ENCODE peak calls at places on chromosomes 6 and 20, in five cellular contexts. One of them, this sample, is unnamed.

GRCh38 chr6:149887343-149887742 is 10.6 kb downstream of the RAET1E start:
- DNase-seq in kidney: no peak
- DNase-seq in neural progenitor cell: no peak
- DNase-seq in fibroblast of lung: peak
- DNase-seq in AG04449: no peak
- DNase-seq in this sample: no peak

GRCh38 chr20:43727980-43728590 is 1.3 kb upstream of the GTSF1L start:
- DNase-seq in kidney: no peak
- DNase-seq in fibroblast of lung: no peak
- DNase-seq in AG04449: no peak
- DNase-seq in neural progenitor cell: no peak
- DNase-seq in this sample: no peak

GRCh38 chr6:1856381-1856780 is 246.7 kb downstream of the FOXC1 start:
- DNase-seq in kidney: peak
- DNase-seq in fibroblast of lung: peak
- DNase-seq in AG04449: peak
- DNase-seq in neural progenitor cell: no peak
- DNase-seq in this sample: peak

GRCh38 chr6:139068846-139069245 is 40.3 kb downstream of the ABRACL start:
- DNase-seq in neural progenitor cell: no peak
- DNase-seq in AG04449: no peak
- DNase-seq in fibroblast of lung: no peak
- DNase-seq in kidney: no peak
- DNase-seq in this sample: no peak

GRCh38 chr6:143570147-143570853 is 58.8 kb upstream of the FUCA2 start:
- DNase-seq in kidney: no peak
- DNase-seq in fibroblast of lung: no peak
- DNase-seq in AG04449: no peak
- DNase-seq in neural progenitor cell: peak
- DNase-seq in this sample: no peak

GRCh38 chr6:16623029-16623653 is 138.1 kb downstream of the ATXN1 start:
- DNase-seq in neural progenitor cell: no peak
- DNase-seq in AG04449: no peak
- DNase-seq in kidney: no peak
- DNase-seq in fibroblast of lung: peak
- DNase-seq in this sample: peak

GRCh38 chr20:19750207-19750606 is 7.9 kb upstream of the RIN2 start:
- DNase-seq in kidney: no peak
- DNase-seq in AG04449: no peak
- DNase-seq in neural progenitor cell: no peak
- DNase-seq in fibroblast of lung: no peak
- DNase-seq in this sample: no peak

GRCh38 chr6:30238178-30238795 is 25.1 kb upstream of the TRIM26 start:
- DNase-seq in fibroblast of lung: peak
- DNase-seq in neural progenitor cell: peak
- DNase-seq in AG04449: no peak
- DNase-seq in kidney: no peak
- DNase-seq in this sample: no peak

GRCh38 chr20:57881466-57882405 is 171.9 kb upstream of the PMEPA1 start:
- DNase-seq in AG04449: no peak
- DNase-seq in neural progenitor cell: no peak
- DNase-seq in kidney: no peak
- DNase-seq in fibroblast of lung: no peak
- DNase-seq in this sample: no peak

GRCh38 chr20:8431538-8432434 is 299.7 kb downstream of the PLCB1 start:
- DNase-seq in fibroblast of lung: no peak
- DNase-seq in kidney: peak
- DNase-seq in AG04449: no peak
- DNase-seq in neural progenitor cell: peak
- DNase-seq in this sample: no peak

GRCh38 chr6:73929421-73929820 is 233.4 kb downstream of the CD109 start:
- DNase-seq in neural progenitor cell: no peak
- DNase-seq in AG04449: no peak
- DNase-seq in kidney: no peak
- DNase-seq in fibroblast of lung: no peak
- DNase-seq in this sample: no peak

GRCh38 chr6:105896052-105896820 is 189.9 kb upstream of the PRDM1 start:
- DNase-seq in fibroblast of lung: peak
- DNase-seq in AG04449: no peak
- DNase-seq in kidney: no peak
- DNase-seq in neural progenitor cell: no peak
- DNase-seq in this sample: no peak

GRCh38 chr6:152636675-152637421 is at the start of gene SYNE1:
- DNase-seq in AG04449: no peak
- DNase-seq in fibroblast of lung: peak
- DNase-seq in kidney: peak
- DNase-seq in neural progenitor cell: peak
- DNase-seq in this sample: no peak

GRCh38 chr6:27687154-27688013 is 214.5 kb upstream of the ZNF184 start:
- DNase-seq in AG04449: no peak
- DNase-seq in fibroblast of lung: peak
- DNase-seq in neural progenitor cell: peak
- DNase-seq in kidney: peak
- DNase-seq in this sample: peak

GRCh38 chr20:53881362-53881761 is 189.0 kb downstream of the BCAS1 start:
- DNase-seq in fibroblast of lung: no peak
- DNase-seq in AG04449: no peak
- DNase-seq in kidney: no peak
- DNase-seq in neural progenitor cell: no peak
- DNase-seq in this sample: no peak

GRCh38 chr6:136411453-136412354 is 122.1 kb upstream of the BCLAF1 start:
- DNase-seq in AG04449: no peak
- DNase-seq in neural progenitor cell: no peak
- DNase-seq in fibroblast of lung: no peak
- DNase-seq in kidney: no peak
- DNase-seq in this sample: no peak

GRCh38 chr6:161889324-161889723 is 615.5 kb upstream of the AGPAT4 start:
- DNase-seq in neural progenitor cell: no peak
- DNase-seq in AG04449: no peak
- DNase-seq in kidney: no peak
- DNase-seq in fibroblast of lung: no peak
- DNase-seq in this sample: no peak

GRCh38 chr6:161890133-161890833 is 616.4 kb upstream of the AGPAT4 start:
- DNase-seq in neural progenitor cell: no peak
- DNase-seq in kidney: no peak
- DNase-seq in fibroblast of lung: peak
- DNase-seq in AG04449: no peak
- DNase-seq in this sample: no peak

GRCh38 chr6:161894436-161894835 is 620.6 kb upstream of the AGPAT4 start:
- DNase-seq in fibroblast of lung: no peak
- DNase-seq in AG04449: no peak
- DNase-seq in neural progenitor cell: no peak
- DNase-seq in kidney: no peak
- DNase-seq in this sample: no peak

GRCh38 chr6:161891542-161891941 is 617.7 kb upstream of the AGPAT4 start:
- DNase-seq in fibroblast of lung: peak
- DNase-seq in AG04449: no peak
- DNase-seq in neural progenitor cell: no peak
- DNase-seq in kidney: no peak
- DNase-seq in this sample: no peak

DNA sequence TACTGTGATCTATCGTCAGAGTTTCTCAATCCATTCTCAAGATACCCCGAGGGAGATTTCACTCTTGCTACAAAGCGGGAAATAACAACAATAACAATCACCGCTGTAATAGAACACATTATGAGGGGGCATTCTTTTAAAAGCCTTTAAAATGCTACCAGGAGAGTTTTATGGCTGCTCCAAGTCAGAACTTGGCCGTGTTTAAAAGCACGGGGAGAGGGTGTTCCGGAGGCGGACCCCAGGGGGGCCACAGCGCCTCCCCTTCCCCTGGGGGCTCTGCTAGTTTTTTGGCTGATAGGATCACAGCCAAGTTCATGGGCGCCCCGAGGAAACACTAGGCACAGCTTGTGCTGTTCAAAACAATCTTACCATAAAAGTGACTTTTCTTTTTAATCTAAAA is 617.1 kb upstream of the AGPAT4 start:
- DNase-seq in kidney: no peak
- DNase-seq in fibroblast of lung: no peak
- DNase-seq in neural progenitor cell: no peak
- DNase-seq in AG04449: no peak
- DNase-seq in this sample: no peak
- H3K4me3 ChIP-seq in kidney: no peak
- H3K4me3 ChIP-seq in fibroblast of lung: no peak
- H3K4me3 ChIP-seq in neural progenitor cell: no peak
- H3K4me3 ChIP-seq in AG04449: no peak
- H3K4me3 ChIP-seq in this sample: peak

DNA sequence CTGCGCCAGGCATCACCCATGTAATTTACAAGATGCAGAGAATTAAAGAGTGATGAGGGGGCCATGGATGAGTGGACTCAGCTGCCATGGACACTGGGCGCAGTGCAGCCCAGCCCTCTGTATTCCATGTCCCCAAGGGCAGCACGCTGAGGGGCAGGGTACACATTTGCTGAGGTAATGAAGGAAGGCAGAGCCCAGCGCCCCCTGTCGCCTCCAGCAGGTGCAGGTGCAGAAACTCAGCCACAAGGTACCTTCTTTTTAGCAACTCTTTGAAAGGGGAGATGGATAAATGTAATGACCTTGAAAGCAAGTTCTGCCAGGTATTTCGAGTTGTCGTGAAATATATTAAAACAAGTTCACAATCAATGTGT is 7.1 kb downstream of the CD93 start:
- DNase-seq in neural progenitor cell: peak
- DNase-seq in fibroblast of lung: no peak
- DNase-seq in AG04449: no peak
- DNase-seq in kidney: no peak
- DNase-seq in this sample: no peak
- TF ChIP-seq CTCF in neural progenitor cell: peak
- TF ChIP-seq CTCF in fibroblast of lung: no peak
- TF ChIP-seq CTCF in AG04449: no peak
- TF ChIP-seq CTCF in kidney: no peak
- TF ChIP-seq CTCF in this sample: peak

GRCh38 chr6:158610319-158610968 is 34.1 kb downstream of the DYNLT1 start:
- DNase-seq in kidney: no peak
- DNase-seq in neural progenitor cell: no peak
- DNase-seq in fibroblast of lung: no peak
- DNase-seq in AG04449: no peak
- DNase-seq in this sample: no peak
- H3K4me3 ChIP-seq in kidney: no peak
- H3K4me3 ChIP-seq in neural progenitor cell: no peak
- H3K4me3 ChIP-seq in fibroblast of lung: no peak
- H3K4me3 ChIP-seq in AG04449: no peak
- H3K4me3 ChIP-seq in this sample: no peak

GRCh38 chr6:42142118-42142835 is at the start of gene C6orf132:
- DNase-seq in neural progenitor cell: peak
- DNase-seq in kidney: peak
- DNase-seq in AG04449: no peak
- DNase-seq in fibroblast of lung: peak
- DNase-seq in this sample: no peak
- TF ChIP-seq CTCF in neural progenitor cell: peak
- TF ChIP-seq CTCF in kidney: no peak
- TF ChIP-seq CTCF in AG04449: no peak
- TF ChIP-seq CTCF in fibroblast of lung: no peak
- TF ChIP-seq CTCF in this sample: no peak

GRCh38 chr20:50618537-50618936 is 72.8 kb downstream of the RIPOR3 start:
- DNase-seq in kidney: no peak
- DNase-seq in neural progenitor cell: no peak
- DNase-seq in AG04449: no peak
- DNase-seq in fibroblast of lung: no peak
- DNase-seq in this sample: no peak
- H3K4me3 ChIP-seq in kidney: no peak
- H3K4me3 ChIP-seq in neural progenitor cell: no peak
- H3K4me3 ChIP-seq in AG04449: no peak
- H3K4me3 ChIP-seq in fibroblast of lung: no peak
- H3K4me3 ChIP-seq in this sample: no peak